ENCODE peak calls at places on chromosomes 4 and X, in six cellular contexts. One of them, this sample, is unnamed.

GRCh38 chr4:111991797-111992196 is 153.5 kb upstream of the FAM241A start:
- DNase-seq in stimulated activated CD4-positive, alpha-beta T cell treated with anti-CD3 and anti-CD28 coated beads, Interleukin-1b, Interleukin-23, amount 100 ng/mL, for 1 hour: no peak
- DNase-seq in effector memory CD8-positive, alpha-beta T cell: no peak
- DNase-seq in H9: no peak
- DNase-seq in naive thymus-derived CD8-positive, alpha-beta T cell: no peak
- DNase-seq in ACHN: peak; percentile 1
- DNase-seq in this sample: no peak

GRCh38 chr4:125390126-125390525 is 75.4 kb downstream of the FAT4 start:
- DNase-seq in stimulated activated CD4-positive, alpha-beta T cell treated with anti-CD3 and anti-CD28 coated beads, Interleukin-1b, Interleukin-23, amount 100 ng/mL, for 1 hour: no peak
- DNase-seq in effector memory CD8-positive, alpha-beta T cell: no peak
- DNase-seq in H9: no peak
- DNase-seq in naive thymus-derived CD8-positive, alpha-beta T cell: no peak
- DNase-seq in ACHN: no peak
- DNase-seq in this sample: no peak

GRCh38 chr4:123785515-123785914 is 388.9 kb downstream of the SPRY1 start:
- DNase-seq in stimulated activated CD4-positive, alpha-beta T cell treated with anti-CD3 and anti-CD28 coated beads, Interleukin-1b, Interleukin-23, amount 100 ng/mL, for 1 hour: no peak
- DNase-seq in effector memory CD8-positive, alpha-beta T cell: no peak
- DNase-seq in H9: peak; percentile 66
- DNase-seq in naive thymus-derived CD8-positive, alpha-beta T cell: no peak
- DNase-seq in ACHN: no peak
- DNase-seq in this sample: no peak

GRCh38 chrX:132490086-132490419 is 1.2 kb upstream of the MBNL3 start:
- DNase-seq in stimulated activated CD4-positive, alpha-beta T cell treated with anti-CD3 and anti-CD28 coated beads, Interleukin-1b, Interleukin-23, amount 100 ng/mL, for 1 hour: no peak
- DNase-seq in effector memory CD8-positive, alpha-beta T cell: no peak
- DNase-seq in H9: no peak
- DNase-seq in naive thymus-derived CD8-positive, alpha-beta T cell: no peak
- DNase-seq in ACHN: no peak
- DNase-seq in this sample: no peak

GRCh38 chr4:89836897-89837384 is at the start of gene SNCA:
- DNase-seq in stimulated activated CD4-positive, alpha-beta T cell treated with anti-CD3 and anti-CD28 coated beads, Interleukin-1b, Interleukin-23, amount 100 ng/mL, for 1 hour: no peak
- DNase-seq in effector memory CD8-positive, alpha-beta T cell: no peak
- DNase-seq in H9: peak; percentile 93
- DNase-seq in naive thymus-derived CD8-positive, alpha-beta T cell: peak; percentile 4
- DNase-seq in ACHN: peak; percentile 58
- DNase-seq in this sample: no peak

GRCh38 chr4:96293806-96294205 is 453.9 kb downstream of the PDHA2 start:
- DNase-seq in stimulated activated CD4-positive, alpha-beta T cell treated with anti-CD3 and anti-CD28 coated beads, Interleukin-1b, Interleukin-23, amount 100 ng/mL, for 1 hour: no peak
- DNase-seq in effector memory CD8-positive, alpha-beta T cell: no peak
- DNase-seq in H9: no peak
- DNase-seq in naive thymus-derived CD8-positive, alpha-beta T cell: no peak
- DNase-seq in ACHN: no peak
- DNase-seq in this sample: no peak

GRCh38 chrX:110657073-110657472 is 138.5 kb downstream of the CHRDL1 start:
- DNase-seq in stimulated activated CD4-positive, alpha-beta T cell treated with anti-CD3 and anti-CD28 coated beads, Interleukin-1b, Interleukin-23, amount 100 ng/mL, for 1 hour: no peak
- DNase-seq in effector memory CD8-positive, alpha-beta T cell: no peak
- DNase-seq in H9: no peak
- DNase-seq in naive thymus-derived CD8-positive, alpha-beta T cell: no peak
- DNase-seq in ACHN: no peak
- DNase-seq in this sample: no peak

GRCh38 chr4:3413675-3414420 is 27.9 kb upstream of the HGFAC start:
- DNase-seq in stimulated activated CD4-positive, alpha-beta T cell treated with anti-CD3 and anti-CD28 coated beads, Interleukin-1b, Interleukin-23, amount 100 ng/mL, for 1 hour: no peak
- DNase-seq in effector memory CD8-positive, alpha-beta T cell: no peak
- DNase-seq in H9: peak; percentile 27
- DNase-seq in naive thymus-derived CD8-positive, alpha-beta T cell: no peak
- DNase-seq in ACHN: no peak
- DNase-seq in this sample: no peak

GRCh38 chrX:32592786-32593185 is 618.6 kb downstream of the DMD start:
- DNase-seq in stimulated activated CD4-positive, alpha-beta T cell treated with anti-CD3 and anti-CD28 coated beads, Interleukin-1b, Interleukin-23, amount 100 ng/mL, for 1 hour: no peak
- DNase-seq in effector memory CD8-positive, alpha-beta T cell: no peak
- DNase-seq in H9: no peak
- DNase-seq in naive thymus-derived CD8-positive, alpha-beta T cell: no peak
- DNase-seq in ACHN: no peak
- DNase-seq in this sample: no peak

GRCh38 chrX:11787564-11787963 is 29.5 kb downstream of the MSL3 start:
- DNase-seq in stimulated activated CD4-positive, alpha-beta T cell treated with anti-CD3 and anti-CD28 coated beads, Interleukin-1b, Interleukin-23, amount 100 ng/mL, for 1 hour: peak; percentile 18
- DNase-seq in effector memory CD8-positive, alpha-beta T cell: peak; percentile 53
- DNase-seq in H9: peak; percentile 92
- DNase-seq in naive thymus-derived CD8-positive, alpha-beta T cell: peak; percentile 53
- DNase-seq in ACHN: peak; percentile 4
- DNase-seq in this sample: no peak

GRCh38 chr4:51843309-51844156 is 580 bp downstream of the DCUN1D4 start:
- DNase-seq in stimulated activated CD4-positive, alpha-beta T cell treated with anti-CD3 and anti-CD28 coated beads, Interleukin-1b, Interleukin-23, amount 100 ng/mL, for 1 hour: no peak
- DNase-seq in effector memory CD8-positive, alpha-beta T cell: peak; percentile 34
- DNase-seq in H9: no peak
- DNase-seq in naive thymus-derived CD8-positive, alpha-beta T cell: peak; percentile 34
- DNase-seq in ACHN: peak; percentile 70
- DNase-seq in this sample: no peak

GRCh38 chr4:110196206-110196870 is 2.1 kb downstream of the ELOVL6 start:
- DNase-seq in stimulated activated CD4-positive, alpha-beta T cell treated with anti-CD3 and anti-CD28 coated beads, Interleukin-1b, Interleukin-23, amount 100 ng/mL, for 1 hour: no peak
- DNase-seq in effector memory CD8-positive, alpha-beta T cell: peak; percentile 1
- DNase-seq in H9: peak; percentile 72
- DNase-seq in naive thymus-derived CD8-positive, alpha-beta T cell: peak; percentile 13
- DNase-seq in ACHN: peak; percentile 41
- DNase-seq in this sample: no peak

GRCh38 chrX:47311857-47312774 is 58.3 kb upstream of the ZNF157 start:
- DNase-seq in stimulated activated CD4-positive, alpha-beta T cell treated with anti-CD3 and anti-CD28 coated beads, Interleukin-1b, Interleukin-23, amount 100 ng/mL, for 1 hour: peak; percentile 1
- DNase-seq in effector memory CD8-positive, alpha-beta T cell: peak; percentile 33
- DNase-seq in H9: peak; percentile 71
- DNase-seq in naive thymus-derived CD8-positive, alpha-beta T cell: peak; percentile 10
- DNase-seq in ACHN: peak; percentile 38
- DNase-seq in this sample: no peak

GRCh38 chrX:104284407-104285000 is 29.8 kb upstream of the ESX1 start:
- DNase-seq in stimulated activated CD4-positive, alpha-beta T cell treated with anti-CD3 and anti-CD28 coated beads, Interleukin-1b, Interleukin-23, amount 100 ng/mL, for 1 hour: no peak
- DNase-seq in effector memory CD8-positive, alpha-beta T cell: no peak
- DNase-seq in H9: no peak
- DNase-seq in naive thymus-derived CD8-positive, alpha-beta T cell: no peak
- DNase-seq in ACHN: no peak
- DNase-seq in this sample: no peak

GRCh38 chr4:144572660-144573059 is 73.3 kb upstream of the HHIP start:
- DNase-seq in stimulated activated CD4-positive, alpha-beta T cell treated with anti-CD3 and anti-CD28 coated beads, Interleukin-1b, Interleukin-23, amount 100 ng/mL, for 1 hour: no peak
- DNase-seq in effector memory CD8-positive, alpha-beta T cell: no peak
- DNase-seq in H9: peak; percentile 42
- DNase-seq in naive thymus-derived CD8-positive, alpha-beta T cell: no peak
- DNase-seq in ACHN: peak; percentile 9
- DNase-seq in this sample: no peak

GRCh38 chr4:95572304-95572991 is 23.7 kb upstream of the UNC5C start:
- DNase-seq in stimulated activated CD4-positive, alpha-beta T cell treated with anti-CD3 and anti-CD28 coated beads, Interleukin-1b, Interleukin-23, amount 100 ng/mL, for 1 hour: no peak
- DNase-seq in effector memory CD8-positive, alpha-beta T cell: no peak
- DNase-seq in H9: peak; percentile 53
- DNase-seq in naive thymus-derived CD8-positive, alpha-beta T cell: no peak
- DNase-seq in ACHN: no peak
- DNase-seq in this sample: no peak

GRCh38 chr4:174119051-174119450 is 164.4 kb downstream of the FBXO8 start:
- DNase-seq in stimulated activated CD4-positive, alpha-beta T cell treated with anti-CD3 and anti-CD28 coated beads, Interleukin-1b, Interleukin-23, amount 100 ng/mL, for 1 hour: no peak
- DNase-seq in effector memory CD8-positive, alpha-beta T cell: no peak
- DNase-seq in H9: no peak
- DNase-seq in naive thymus-derived CD8-positive, alpha-beta T cell: no peak
- DNase-seq in ACHN: no peak
- DNase-seq in this sample: no peak

GRCh38 chr4:64158648-64159326 is 250.5 kb downstream of the TECRL start:
- DNase-seq in stimulated activated CD4-positive, alpha-beta T cell treated with anti-CD3 and anti-CD28 coated beads, Interleukin-1b, Interleukin-23, amount 100 ng/mL, for 1 hour: no peak
- DNase-seq in effector memory CD8-positive, alpha-beta T cell: no peak
- DNase-seq in H9: peak; percentile 53
- DNase-seq in naive thymus-derived CD8-positive, alpha-beta T cell: no peak
- DNase-seq in ACHN: peak; percentile 62
- DNase-seq in this sample: peak; percentile 3

GRCh38 chr4:96603635-96604034 is 763.7 kb downstream of the PDHA2 start:
- DNase-seq in stimulated activated CD4-positive, alpha-beta T cell treated with anti-CD3 and anti-CD28 coated beads, Interleukin-1b, Interleukin-23, amount 100 ng/mL, for 1 hour: no peak
- DNase-seq in effector memory CD8-positive, alpha-beta T cell: no peak
- DNase-seq in H9: no peak
- DNase-seq in naive thymus-derived CD8-positive, alpha-beta T cell: no peak
- DNase-seq in ACHN: no peak
- DNase-seq in this sample: no peak

GRCh38 chrX:56800801-56801200 is 71.8 kb downstream of the NBDY start:
- DNase-seq in stimulated activated CD4-positive, alpha-beta T cell treated with anti-CD3 and anti-CD28 coated beads, Interleukin-1b, Interleukin-23, amount 100 ng/mL, for 1 hour: peak; percentile 6
- DNase-seq in effector memory CD8-positive, alpha-beta T cell: peak; percentile 12
- DNase-seq in H9: peak; percentile 53
- DNase-seq in naive thymus-derived CD8-positive, alpha-beta T cell: peak; percentile 13
- DNase-seq in ACHN: no peak
- DNase-seq in this sample: no peak

GRCh38 chr4:70705146-70705855 is 16.5 kb upstream of the RUFY3 start:
- DNase-seq in stimulated activated CD4-positive, alpha-beta T cell treated with anti-CD3 and anti-CD28 coated beads, Interleukin-1b, Interleukin-23, amount 100 ng/mL, for 1 hour: peak; percentile 30
- DNase-seq in effector memory CD8-positive, alpha-beta T cell: peak; percentile 67
- DNase-seq in H9: peak; percentile 73
- DNase-seq in naive thymus-derived CD8-positive, alpha-beta T cell: peak; percentile 62
- DNase-seq in ACHN: peak; percentile 78
- DNase-seq in this sample: no peak

GRCh38 chrX:2583194-2584162 is 82.7 kb upstream of the DHRSX start:
- DNase-seq in stimulated activated CD4-positive, alpha-beta T cell treated with anti-CD3 and anti-CD28 coated beads, Interleukin-1b, Interleukin-23, amount 100 ng/mL, for 1 hour: no peak
- DNase-seq in effector memory CD8-positive, alpha-beta T cell: no peak
- DNase-seq in H9: no peak
- DNase-seq in naive thymus-derived CD8-positive, alpha-beta T cell: no peak
- DNase-seq in ACHN: no peak
- DNase-seq in this sample: no peak

This sample was measured in cerebellar nuclear complex.